ENCODE peak calls at places on chromosomes 4 and X, in nine cellular contexts. N, U, T, Q, G, K, X, R and Z are unnamed samples.

GRCh38 chr4:161356351-161356750 is 807.4 kb downstream of the FSTL5 start:
- DNase-seq in N (no peak), U (no peak), T (no peak), Q (no peak), G (no peak), K (no peak), X (no peak), R (no peak), Z (no peak)

GRCh38 chrX:10397349-10397748 is 223.0 kb downstream of the MID1 start:
- DNase-seq in N (no peak), U (no peak), T (no peak), Q (no peak), G (no peak), K (no peak), X (no peak), R (no peak), Z (no peak)

GRCh38 chr4:128322986-128323385 is 35.4 kb upstream of the PGRMC2 start:
- DNase-seq in N (no peak), U (no peak), T (no peak), Q (no peak), G (no peak), K (no peak), X (no peak), R (peak; percentile 59), Z (no peak)

GRCh38 chr4:101355767-101356702 is 8.7 kb upstream of the PPP3CA start:
- DNase-seq in N (peak; percentile 74), U (no peak), T (no peak), Q (peak; percentile 92), G (no peak), K (no peak), X (no peak), R (peak; percentile 91), Z (no peak)

GRCh38 chr4:8867624-8868320 is 3.9 kb downstream of the HMX1 start:
- DNase-seq in N (no peak), U (no peak), T (no peak), Q (no peak), G (peak; percentile 40), K (no peak), X (no peak), R (no peak), Z (no peak)

GRCh38 chrX:103919336-103919682 is 43.1 kb upstream of the TMSB15B start:
- DNase-seq in N (no peak), U (no peak), T (no peak), Q (peak; percentile 42), G (no peak), K (no peak), X (no peak), R (peak; percentile 14), Z (peak; percentile 23)

GRCh38 chr4:25092139-25092538 is 61.4 kb upstream of the LGI2 start:
- DNase-seq in N (no peak), U (no peak), T (no peak), Q (no peak), G (no peak), K (no peak), X (peak; percentile 36), R (no peak), Z (no peak)

GRCh38 chr4:40058854-40059253 is 2.2 kb downstream of the N4BP2 start:
- DNase-seq in N (no peak), U (no peak), T (no peak), Q (no peak), G (no peak), K (no peak), X (no peak), R (no peak), Z (no peak)

GRCh38 chr4:128854433-128854832 is 44.9 kb downstream of the JADE1 start:
- DNase-seq in N (no peak), U (no peak), T (no peak), Q (no peak), G (no peak), K (no peak), X (no peak), R (peak; percentile 62), Z (peak; percentile 35)

GRCh38 chr4:155529197-155529596 is 137.5 kb upstream of the GUCY1A1 start:
- DNase-seq in N (no peak), U (no peak), T (no peak), Q (peak; percentile 63), G (peak; percentile 29), K (peak; percentile 15), X (peak; percentile 22), R (peak; percentile 75), Z (peak; percentile 17)

GRCh38 chrX:41003501-41004286 is 81.6 kb upstream of the USP9X start:
- DNase-seq in N (no peak), U (no peak), T (no peak), Q (no peak), G (no peak), K (no peak), X (no peak), R (peak; percentile 64), Z (no peak)

GRCh38 chrX:48854898-48855297 is 19.5 kb upstream of the PCSK1N start:
- DNase-seq in N (peak; percentile 3), U (no peak), T (no peak), Q (no peak), G (peak; percentile 20), K (no peak), X (no peak), R (peak; percentile 17), Z (no peak)

GRCh38 chrX:130091976-130092522 is 18.2 kb downstream of the ELF4 start:
- DNase-seq in N (no peak), U (no peak), T (peak; percentile 76), Q (no peak), G (peak; percentile 26), K (peak; percentile 87), X (peak; percentile 26), R (no peak), Z (peak; percentile 88)

GRCh38 chr4:163558539-163559044 is 64.1 kb downstream of the TMA16 start:
- DNase-seq in N (no peak), U (no peak), T (no peak), Q (peak; percentile 20), G (no peak), K (no peak), X (no peak), R (peak; percentile 33), Z (no peak)

GRCh38 chr4:116688536-116688935 is 396.8 kb downstream of the TRAM1L1 start:
- DNase-seq in N (no peak), U (no peak), T (no peak), Q (no peak), G (no peak), K (no peak), X (no peak), R (no peak), Z (no peak)

GRCh38 chr4:185870437-185870836 is 58.4 kb upstream of the SORBS2 start:
- DNase-seq in N (no peak), U (no peak), T (no peak), Q (no peak), G (no peak), K (no peak), X (no peak), R (no peak), Z (no peak)

GRCh38 chr4:3532714-3533336 is 603 bp upstream of the LRPAP1 start:
- DNase-seq in N (no peak), U (no peak), T (no peak), Q (no peak), G (peak; percentile 55), K (no peak), X (no peak), R (no peak), Z (no peak)

GRCh38 chr4:3533421-3533820 is 1.2 kb upstream of the LRPAP1 start:
- DNase-seq in N (no peak), U (no peak), T (no peak), Q (no peak), G (no peak), K (no peak), X (no peak), R (no peak), Z (no peak)

GRCh38 chr4:3531306-3531886 is 826 bp downstream of the LRPAP1 start:
- DNase-seq in N (no peak), U (no peak), T (no peak), Q (peak; percentile 3), G (no peak), K (no peak), X (no peak), R (no peak), Z (no peak)

GRCh38 chr4:3530663-3531254 is 1.5 kb downstream of the LRPAP1 start:
- DNase-seq in N (no peak), U (no peak), T (no peak), Q (no peak), G (no peak), K (no peak), X (no peak), R (no peak), Z (no peak)

GRCh38 chr4:3531887-3532713 is at the start of gene LRPAP1:
- DNase-seq in N (peak; percentile 69), U (peak; percentile 98), T (peak; percentile 97), Q (peak; percentile 87), G (peak; percentile 96), K (peak; percentile 100), X (peak; percentile 94), R (peak; percentile 89), Z (peak; percentile 100)
- TF ChIP-seq CTCF in N (no peak), U (no peak), T (no peak), Q (no peak), G (no peak), K (no peak), X (no peak), R (no peak), Z (no peak)

DNA sequence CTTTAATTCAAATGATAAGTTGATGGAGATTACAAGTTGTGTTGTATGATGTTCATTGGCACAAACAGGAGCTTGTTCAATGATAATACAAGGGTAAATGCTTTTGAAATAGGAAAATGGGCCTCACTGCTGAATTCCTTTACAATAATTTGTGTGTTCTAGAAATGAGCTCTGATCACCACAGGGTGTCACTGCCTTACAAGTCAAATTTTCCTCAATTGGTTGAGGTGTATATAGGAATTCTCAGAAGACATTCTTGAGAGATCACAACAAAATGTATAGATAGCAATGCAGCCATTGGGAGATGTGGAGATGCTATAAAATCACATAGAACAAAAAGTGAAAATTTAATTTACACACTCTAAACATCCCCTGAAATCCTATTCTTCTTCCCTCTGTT is 49.6 kb downstream of the KLF8 start:
- DNase-seq in N (peak; percentile 3), U (no peak), T (no peak), Q (peak; percentile 22), G (no peak), K (no peak), X (peak; percentile 3), R (peak; percentile 13), Z (no peak)
- TF ChIP-seq CTCF in N (peak; percentile 7), U (no peak), T (peak; percentile 18), Q (no peak), G (no peak), K (peak; percentile 30), X (no peak), R (peak; percentile 29), Z (peak; percentile 15)

GRCh38 chrX:20317873-20318272 is 51.2 kb upstream of the RPS6KA3 start:
- DNase-seq in N (no peak), U (no peak), T (no peak), Q (no peak), G (no peak), K (no peak), X (no peak), R (peak; percentile 12), Z (no peak)
- TF ChIP-seq CTCF in N (no peak), U (no peak), T (no peak), Q (no peak), G (no peak), K (no peak), X (no peak), R (no peak), Z (no peak)

DNA sequence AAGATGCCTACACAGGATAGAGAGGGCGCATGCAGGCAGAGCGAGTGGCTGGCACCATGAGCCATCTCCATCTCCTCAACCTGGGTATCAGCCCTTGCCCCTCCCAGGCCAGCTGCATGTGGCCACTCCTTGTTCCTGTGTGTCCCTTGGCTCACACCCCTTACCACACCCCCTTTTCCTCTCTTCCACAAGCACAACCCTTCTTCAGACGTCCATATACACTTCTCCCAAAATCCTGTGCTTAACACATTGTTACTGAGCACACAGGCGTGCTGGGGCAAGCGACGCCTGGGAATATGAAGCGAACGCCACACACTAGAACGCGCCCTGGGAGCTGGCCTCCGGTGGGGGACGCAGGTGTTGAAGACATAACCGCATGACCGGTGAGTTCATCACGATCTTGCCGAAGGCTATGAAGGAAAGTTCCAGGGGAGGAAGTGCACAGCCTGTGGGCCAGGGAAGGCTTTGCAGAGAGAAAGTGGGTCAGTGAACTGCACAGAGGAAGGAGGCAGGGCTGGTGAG is 19.1 kb upstream of the KIAA0232 start:
- DNase-seq in N (no peak), U (no peak), T (no peak), Q (no peak), G (no peak), K (no peak), X (no peak), R (no peak), Z (no peak)
- TF ChIP-seq CTCF in N (peak; percentile 13), U (no peak), T (no peak), Q (no peak), G (no peak), K (no peak), X (no peak), R (peak; percentile 37), Z (no peak)